ENCODE peak calls at places on chromosomes 3 and 15, in eight cellular contexts. T is stimulated activated CD4-positive, alpha-beta T cell treated with anti-CD3 and anti-CD28 coated beads, Interleukin-4, amount 100 ng/mL, for 4 hours; M is endodermal cell; X is uterus; Y is kidney tubule cell; G is retina; E is hypothalamus; U is activated T-cell treated with anti-CD3 and anti-CD28 coated beads for 4 hours. Q is an unnamed sample.

GRCh38 chr3:143002083-143002712 is 828 bp downstream of the U2SURP start:
- DNase-seq in T (peak), M (no peak), X (no peak), Y (peak), G (no peak), E (no peak), U (peak), Q (no peak)

GRCh38 chr15:57554063-57554820 is 37.5 kb upstream of the MYZAP start:
- DNase-seq in T (no peak), M (peak), X (no peak), Y (no peak), G (peak), E (no peak), U (no peak), Q (peak)

GRCh38 chr15:85623648-85624047 is 171.1 kb downstream of the KLHL25 start:
- DNase-seq in T (no peak), M (no peak), X (no peak), Y (peak), G (no peak), E (no peak), U (no peak), Q (no peak)

GRCh38 chr3:188244395-188244861 is 90.5 kb downstream of the LPP start:
- DNase-seq in T (no peak), M (no peak), X (no peak), Y (peak), G (no peak), E (no peak), U (no peak), Q (no peak)

GRCh38 chr15:64149424-64150235 is 1.9 kb upstream of the SNX22 start:
- DNase-seq in T (no peak), M (peak), X (no peak), Y (peak), G (no peak), E (no peak), U (no peak), Q (peak)

GRCh38 chr3:130310109-130310508 is 35.4 kb upstream of the COL6A5 start:
- DNase-seq in T (no peak), M (no peak), X (no peak), Y (no peak), G (no peak), E (no peak), U (no peak), Q (no peak)

GRCh38 chr3:183564046-183564445 is 8.5 kb upstream of the KLHL6 start:
- DNase-seq in T (no peak), M (no peak), X (no peak), Y (no peak), G (no peak), E (no peak), U (no peak), Q (no peak)

GRCh38 chr15:88701561-88702095 is 62.8 kb downstream of the ISG20 start:
- DNase-seq in T (peak), M (peak), X (no peak), Y (no peak), G (no peak), E (no peak), U (peak), Q (peak)

Q was measured in cerebellar cortex.